ENCODE peak calls at places on chromosomes 16 and 17, in four cellular contexts. One of them, this sample, is unnamed.

GRCh38 chr16:14399397-14400284 is 230.4 kb downstream of the PARN start:
- DNase-seq in ovary: no peak
- DNase-seq in thoracic aorta: peak; percentile 57
- DNase-seq in lung: no peak
- DNase-seq in this sample: peak; percentile 25

GRCh38 chr16:63982156-63982555 is 1139.7 kb downstream of the CDH11 start:
- DNase-seq in lung: no peak
- DNase-seq in ovary: no peak
- DNase-seq in thoracic aorta: no peak
- DNase-seq in this sample: no peak

GRCh38 chr17:83183150-83183820 is 103.9 kb downstream of the METRNL start:
- DNase-seq in lung: peak; percentile 20
- DNase-seq in thoracic aorta: no peak
- DNase-seq in ovary: no peak
- DNase-seq in this sample: no peak

GRCh38 chr16:11613381-11614303 is 26.9 kb upstream of the LITAF start:
- DNase-seq in ovary: no peak
- DNase-seq in thoracic aorta: no peak
- DNase-seq in lung: peak; percentile 71
- DNase-seq in this sample: peak; percentile 40

GRCh38 chr17:26792486-26792885 is 501.4 kb upstream of the WSB1 start:
- DNase-seq in ovary: no peak
- DNase-seq in lung: no peak
- DNase-seq in thoracic aorta: no peak
- DNase-seq in this sample: no peak

GRCh38 chr17:47844814-47845453 is 3.9 kb upstream of the SCRN2 start:
- DNase-seq in thoracic aorta: no peak
- DNase-seq in lung: no peak
- DNase-seq in ovary: no peak
- DNase-seq in this sample: no peak

GRCh38 chr17:7056386-7056785 is 12.5 kb upstream of the SLC16A11 start:
- DNase-seq in ovary: no peak
- DNase-seq in lung: no peak
- DNase-seq in thoracic aorta: no peak
- DNase-seq in this sample: no peak

GRCh38 chr17:50603340-50603739 is 31.3 kb upstream of the ABCC3 start:
- DNase-seq in ovary: no peak
- DNase-seq in lung: no peak
- DNase-seq in thoracic aorta: no peak
- DNase-seq in this sample: no peak

GRCh38 chr16:57736419-57737281 is 1.1 kb downstream of the KATNB1 start:
- DNase-seq in thoracic aorta: no peak
- DNase-seq in ovary: peak; percentile 23
- DNase-seq in lung: no peak
- DNase-seq in this sample: no peak

GRCh38 chr17:70290770-70291169 is 121.4 kb downstream of the KCNJ2 start:
- DNase-seq in lung: no peak
- DNase-seq in thoracic aorta: no peak
- DNase-seq in ovary: no peak
- DNase-seq in this sample: no peak

GRCh38 chr16:11249233-11250061 is 6.6 kb downstream of the SOCS1 start:
- DNase-seq in thoracic aorta: no peak
- DNase-seq in ovary: no peak
- DNase-seq in lung: no peak
- DNase-seq in this sample: no peak

GRCh38 chr17:77515227-77515626 is 374.5 kb downstream of the SEC14L1 start:
- DNase-seq in lung: no peak
- DNase-seq in ovary: no peak
- DNase-seq in thoracic aorta: no peak
- DNase-seq in this sample: no peak

GRCh38 chr16:4696905-4697866 is 3.8 kb downstream of the NUDT16L1 start:
- DNase-seq in thoracic aorta: no peak
- DNase-seq in ovary: no peak
- DNase-seq in lung: no peak
- DNase-seq in this sample: no peak

GRCh38 chr17:45225964-45226530 is 4.4 kb downstream of the FMNL1 start:
- DNase-seq in ovary: no peak
- DNase-seq in lung: peak; percentile 80
- DNase-seq in thoracic aorta: peak; percentile 20
- DNase-seq in this sample: peak; percentile 72

GRCh38 chr17:67272312-67273050 is 27.5 kb upstream of the HELZ start:
- DNase-seq in ovary: no peak
- DNase-seq in thoracic aorta: no peak
- DNase-seq in lung: no peak
- DNase-seq in this sample: no peak

GRCh38 chr17:73972056-73972455 is 231.4 kb upstream of the RPL38 start:
- DNase-seq in ovary: no peak
- DNase-seq in thoracic aorta: no peak
- DNase-seq in lung: no peak
- DNase-seq in this sample: no peak

GRCh38 chr17:68381076-68381900 is 76.0 kb downstream of the WIPI1 start:
- DNase-seq in ovary: no peak
- DNase-seq in thoracic aorta: peak; percentile 13
- DNase-seq in lung: peak; percentile 51
- DNase-seq in this sample: no peak

GRCh38 chr16:7055443-7055842 is 277.2 kb upstream of the RBFOX1 start:
- DNase-seq in ovary: no peak
- DNase-seq in thoracic aorta: no peak
- DNase-seq in lung: no peak
- DNase-seq in this sample: no peak

GRCh38 chr16:68412061-68412460 is 36.2 kb downstream of the SMPD3 start:
- DNase-seq in lung: no peak
- DNase-seq in thoracic aorta: no peak
- DNase-seq in ovary: no peak
- DNase-seq in this sample: no peak

GRCh38 chr17:56540791-56541190 is 52.7 kb upstream of the NOG start:
- DNase-seq in ovary: no peak
- DNase-seq in thoracic aorta: no peak
- DNase-seq in lung: no peak
- DNase-seq in this sample: no peak

GRCh38 chr17:48215583-48216139 is 108.1 kb downstream of the SNX11 start:
- DNase-seq in thoracic aorta: no peak
- DNase-seq in lung: no peak
- DNase-seq in ovary: no peak
- DNase-seq in this sample: no peak

GRCh38 chr17:55330344-55330933 is 65.7 kb downstream of the HLF start:
- DNase-seq in lung: no peak
- DNase-seq in ovary: no peak
- DNase-seq in thoracic aorta: no peak
- DNase-seq in this sample: no peak

GRCh38 chr17:28950017-28950751 is 1.1 kb downstream of the PHF12 start:
- DNase-seq in ovary: peak; percentile 74
- DNase-seq in lung: peak; percentile 64
- DNase-seq in thoracic aorta: no peak
- DNase-seq in this sample: peak; percentile 56

GRCh38 chr17:12789976-12790805 is 893 bp downstream of the ARHGAP44 start:
- DNase-seq in ovary: peak; percentile 41
- DNase-seq in lung: peak; percentile 31
- DNase-seq in thoracic aorta: no peak
- DNase-seq in this sample: no peak

GRCh38 chr16:28193530-28194423 is 18.0 kb downstream of the XPO6 start:
- DNase-seq in ovary: no peak
- DNase-seq in lung: no peak
- DNase-seq in thoracic aorta: no peak
- DNase-seq in this sample: no peak

GRCh38 chr16:30566531-30566930 is 5.0 kb downstream of the ZNF688 start:
- DNase-seq in thoracic aorta: no peak
- DNase-seq in ovary: no peak
- DNase-seq in lung: no peak
- DNase-seq in this sample: no peak

GRCh38 chr16:75383141-75383540 is 50.2 kb downstream of the CFDP1 start:
- DNase-seq in thoracic aorta: no peak
- DNase-seq in ovary: no peak
- DNase-seq in lung: no peak
- DNase-seq in this sample: no peak

GRCh38 chr17:74833501-74834361 is 26.0 kb downstream of the GRIN2C start:
- DNase-seq in lung: peak; percentile 37
- DNase-seq in thoracic aorta: no peak
- DNase-seq in ovary: no peak
- DNase-seq in this sample: no peak

GRCh38 chr16:20740901-20741491 is 622 bp downstream of the THUMPD1 start:
- DNase-seq in ovary: peak; percentile 89
- DNase-seq in lung: peak; percentile 89
- DNase-seq in thoracic aorta: peak; percentile 45
- DNase-seq in this sample: peak; percentile 90

GRCh38 chr16:54070944-54071343 is 215.6 kb downstream of the IRX3 start:
- DNase-seq in ovary: no peak
- DNase-seq in thoracic aorta: no peak
- DNase-seq in lung: no peak
- DNase-seq in this sample: no peak

GRCh38 chr17:27551701-27552466 is 79.1 kb upstream of the LGALS9 start:
- DNase-seq in ovary: no peak
- DNase-seq in thoracic aorta: no peak
- DNase-seq in lung: no peak
- DNase-seq in this sample: no peak

GRCh38 chr16:27436065-27436464 is 34.1 kb downstream of the IL21R start:
- DNase-seq in thoracic aorta: no peak
- DNase-seq in lung: no peak
- DNase-seq in ovary: no peak
- DNase-seq in this sample: no peak

GRCh38 chr17:81285894-81286293 is 9.2 kb downstream of the SLC38A10 start:
- DNase-seq in thoracic aorta: no peak
- DNase-seq in lung: no peak
- DNase-seq in ovary: no peak
- DNase-seq in this sample: no peak

GRCh38 chr17:18186271-18186982 is 2.8 kb downstream of the ALKBH5 start:
- DNase-seq in thoracic aorta: no peak
- DNase-seq in lung: no peak
- DNase-seq in ovary: no peak
- DNase-seq in this sample: no peak

GRCh38 chr17:18187816-18188761 is 4.5 kb downstream of the ALKBH5 start:
- DNase-seq in ovary: no peak
- DNase-seq in thoracic aorta: no peak
- DNase-seq in lung: no peak
- DNase-seq in this sample: peak; percentile 30

GRCh38 chr17:18185832-18186231 is 2.2 kb downstream of the ALKBH5 start:
- DNase-seq in thoracic aorta: no peak
- DNase-seq in lung: no peak
- DNase-seq in ovary: no peak
- DNase-seq in this sample: no peak

GRCh38 chr17:18185391-18185790 is 1.8 kb downstream of the ALKBH5 start:
- DNase-seq in lung: no peak
- DNase-seq in thoracic aorta: no peak
- DNase-seq in ovary: no peak
- DNase-seq in this sample: no peak

DNA sequence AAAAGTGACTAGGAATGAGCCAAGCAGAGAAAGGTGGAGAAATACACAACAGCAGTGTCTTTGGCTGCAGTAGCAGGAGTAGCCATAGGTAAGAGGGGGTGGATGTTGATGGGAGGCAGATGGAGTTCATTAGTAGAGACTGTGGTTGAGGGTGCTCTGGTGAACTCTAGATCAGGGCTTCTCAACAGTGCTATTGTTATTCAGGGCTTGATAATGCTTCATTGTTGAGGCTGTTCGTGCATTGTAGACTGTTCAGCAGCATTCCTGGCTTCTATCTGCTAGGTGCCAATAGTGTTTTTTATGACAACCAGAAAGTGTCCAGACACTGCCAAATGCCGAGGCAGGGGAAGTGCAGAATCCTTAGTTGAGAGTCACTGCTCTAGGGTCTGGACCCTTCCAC is 3.6 kb downstream of the ALKBH5 start:
- DNase-seq in thoracic aorta: no peak
- DNase-seq in ovary: no peak
- DNase-seq in lung: no peak
- DNase-seq in this sample: no peak
- H3K4me3 ChIP-seq in thoracic aorta: peak overlapping the region; percentile 93
- H3K4me3 ChIP-seq in ovary: peak overlapping the region; percentile 95
- H3K4me3 ChIP-seq in lung: peak overlapping the region; percentile 34
- H3K4me3 ChIP-seq in this sample: peak overlapping the region; percentile 67

GRCh38 chr17:79813826-79814623 is 17.1 kb upstream of the CBX8 start:
- DNase-seq in ovary: no peak
- DNase-seq in lung: no peak
- DNase-seq in thoracic aorta: no peak
- DNase-seq in this sample: no peak
- H3K4me1 ChIP-seq in ovary: no peaks in the 10 kb centered on the region
- H3K4me1 ChIP-seq in lung: peaks cover 20% of the 10 kb centered on the region
- H3K4me1 ChIP-seq in thoracic aorta: peaks cover 37% of the 10 kb centered on the region
- H3K4me1 ChIP-seq in this sample: peaks cover 32% of the 10 kb centered on the region

GRCh38 chr17:39618252-39618913 is 8.4 kb upstream of the PPP1R1B start:
- DNase-seq in ovary: no peak
- DNase-seq in lung: no peak
- DNase-seq in thoracic aorta: no peak
- DNase-seq in this sample: no peak
- H3K9me3 ChIP-seq in ovary: no peaks in the 10 kb centered on the region
- H3K9me3 ChIP-seq in lung: no peaks in the 10 kb centered on the region
- H3K9me3 ChIP-seq in thoracic aorta: no peaks in the 10 kb centered on the region
- H3K9me3 ChIP-seq in this sample: no peaks in the 10 kb centered on the region

GRCh38 chr17:8140413-8141029 is 11.7 kb downstream of the PER1 start:
- DNase-seq in lung: no peak
- DNase-seq in thoracic aorta: no peak
- DNase-seq in ovary: peak; percentile 35
- DNase-seq in this sample: no peak

GRCh38 chr17:8140058-8140412 is 12.2 kb downstream of the PER1 start:
- DNase-seq in thoracic aorta: no peak
- DNase-seq in lung: no peak
- DNase-seq in ovary: peak; percentile 59
- DNase-seq in this sample: no peak

GRCh38 chr17:8138672-8139371 is 13.4 kb downstream of the PER1 start:
- DNase-seq in ovary: peak; percentile 96
- DNase-seq in thoracic aorta: peak; percentile 83
- DNase-seq in lung: peak; percentile 92
- DNase-seq in this sample: peak; percentile 96

GRCh38 chr17:8137645-8138342 is 13.9 kb upstream of the HES7 start:
- DNase-seq in lung: no peak
- DNase-seq in ovary: no peak
- DNase-seq in thoracic aorta: no peak
- DNase-seq in this sample: no peak

DNA sequence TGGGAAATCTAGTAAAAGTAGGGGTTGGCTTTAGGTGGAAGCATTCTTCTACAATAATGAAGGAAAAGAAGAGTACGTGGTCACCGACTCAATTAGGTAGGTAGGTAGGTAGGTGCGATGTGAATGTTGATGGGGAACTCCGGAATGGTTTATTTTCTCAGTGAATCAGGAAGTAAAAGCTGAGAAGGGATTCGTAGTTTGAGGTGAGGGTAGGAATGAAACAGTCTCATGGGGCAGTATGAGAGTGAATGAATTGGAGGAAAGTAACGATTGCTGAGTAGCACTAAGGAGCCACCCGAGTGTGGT is 13.9 kb downstream of the PER1 start:
- DNase-seq in lung: no peak
- DNase-seq in ovary: no peak
- DNase-seq in thoracic aorta: no peak
- DNase-seq in this sample: no peak
- H3K4me3 ChIP-seq in lung: no peak overlapping the region
- H3K4me3 ChIP-seq in ovary: peak overlapping the region; percentile 0
- H3K4me3 ChIP-seq in thoracic aorta: peak overlapping the region; percentile 49
- H3K4me3 ChIP-seq in this sample: peak overlapping the region; percentile 8

GRCh38 chr16:50695017-50696000 is 1.9 kb downstream of the NOD2 start:
- DNase-seq in thoracic aorta: no peak
- DNase-seq in lung: peak; percentile 58
- DNase-seq in ovary: no peak
- DNase-seq in this sample: no peak
- H3K4me1 ChIP-seq in thoracic aorta: peaks cover 57% of the 10 kb centered on the region
- H3K4me1 ChIP-seq in lung: peaks cover 26% of the 10 kb centered on the region
- H3K4me1 ChIP-seq in ovary: peaks cover 10% of the 10 kb centered on the region
- H3K4me1 ChIP-seq in this sample: peaks cover 24% of the 10 kb centered on the region